ENCODE peak calls at places on chromosome 1, in seven cellular contexts. F, I, B, Q, C, T and L are unnamed samples.

GRCh38 chr1:87370519-87370918 is 41.8 kb downstream of the LMO4 start:
- DNase-seq in B (no peak), I (no peak), Q (no peak), F (no peak), C (no peak), T (no peak), L (no peak)

GRCh38 chr1:202967684-202968281 is 726 bp upstream of the CYB5R1 start:
- DNase-seq in B (peak), I (no peak), F (no peak), Q (no peak), C (no peak), T (peak), L (peak)

GRCh38 chr1:179053486-179053885 is 27.8 kb downstream of the FAM20B start:
- DNase-seq in B (no peak), C (no peak), F (no peak), T (no peak), I (no peak), Q (no peak), L (no peak)

GRCh38 chr1:31394628-31395193 is 18.3 kb upstream of the SERINC2 start:
- DNase-seq in C (peak), T (peak), Q (peak), I (peak), F (peak), B (peak), L (peak)

GRCh38 chr1:92877792-92878191 is 46.0 kb downstream of the RPL5 start:
- DNase-seq in F (peak), B (peak), T (peak), Q (no peak), C (no peak), I (no peak), L (peak)

GRCh38 chr1:193487722-193488121 is 301.3 kb upstream of the B3GALT2 start:
- DNase-seq in C (no peak), F (peak), I (no peak), B (no peak), T (no peak), Q (no peak), L (no peak)

GRCh38 chr1:229204863-229205777 is 65.8 kb upstream of the RAB4A start:
- DNase-seq in Q (no peak), I (no peak), T (peak), F (no peak), C (no peak), B (no peak), L (peak)

GRCh38 chr1:15741183-15741850 is 982 bp upstream of the TMEM82 start:
- DNase-seq in B (peak), Q (no peak), I (peak), C (peak), T (peak), F (peak), L (peak)

GRCh38 chr1:186842547-186842946 is 13.8 kb downstream of the PLA2G4A start:
- DNase-seq in B (no peak), C (no peak), T (no peak), F (no peak), I (no peak), Q (no peak), L (no peak)